ENCODE peak calls at places on chromosomes 5 and 9, in four cellular contexts. E is body of pancreas, N is upper lobe of right lung, K is NT2/D1. M is an unnamed sample.

GRCh38 chr5:77129386-77129785 is 42.3 kb upstream of the ZBED3 start:
- DNase-seq in K (peak; percentile 23), N (no peak), E (peak; percentile 10), M (peak; percentile 70)

GRCh38 chr5:132358760-132359159 is 10.8 kb upstream of the SLC22A5 start:
- DNase-seq in N (no peak), E (no peak), K (no peak), M (no peak)

GRCh38 chr9:85900504-85901201 is 40.3 kb upstream of the NAA35 start:
- DNase-seq in N (no peak), K (peak; percentile 58), E (no peak), M (no peak)

GRCh38 chr9:136225366-136225747 is 20.3 kb downstream of the QSOX2 start:
- DNase-seq in E (no peak), N (no peak), K (no peak), M (no peak)

GRCh38 chr5:36880761-36881160 is 4.2 kb downstream of the NIPBL start:
- DNase-seq in K (no peak), E (no peak), N (no peak), M (no peak)

GRCh38 chr5:169350016-169350415 is 49.1 kb upstream of the SLIT3 start:
- DNase-seq in K (no peak), E (no peak), N (no peak), M (no peak)

GRCh38 chr9:132509921-132510874 is 72.2 kb upstream of the BARHL1 start:
- DNase-seq in E (no peak), K (no peak), N (no peak), M (no peak)

GRCh38 chr9:135358161-135358940 is 121.2 kb upstream of the PPP1R26 start:
- DNase-seq in K (no peak), N (no peak), E (no peak), M (no peak)

GRCh38 chr5:38462972-38463633 is 93.3 kb downstream of the LIFR start:
- DNase-seq in N (no peak), E (no peak), K (no peak), M (no peak)

GRCh38 chr9:111232997-111233790 is 96.8 kb downstream of the OR2K2 start:
- DNase-seq in E (no peak), K (no peak), N (no peak), M (no peak)

GRCh38 chr5:103102234-103102633 is 17.7 kb downstream of the GIN1 start:
- DNase-seq in E (no peak), N (no peak), K (no peak), M (no peak)

GRCh38 chr5:42894057-42894456 is 82.4 kb upstream of the SELENOP start:
- DNase-seq in K (no peak), N (no peak), E (peak; percentile 15), M (no peak)

GRCh38 chr5:95984287-95984938 is 22.8 kb upstream of the ELL2 start:
- DNase-seq in E (no peak), N (no peak), K (no peak), M (no peak)

GRCh38 chr9:34674440-34674839 is 12.0 kb upstream of the CCL27 start:
- DNase-seq in K (no peak), E (no peak), N (no peak), M (no peak)

GRCh38 chr9:34556951-34557350 is 32.6 kb downstream of the CNTFR start:
- DNase-seq in K (no peak), N (no peak), E (no peak), M (no peak)

GRCh38 chr9:137680445-137681358 is 61.9 kb downstream of the EHMT1 start:
- DNase-seq in E (no peak), N (no peak), K (no peak), M (peak; percentile 21)

GRCh38 chr9:653856-654387 is 187.6 kb upstream of the DMRT1 start:
- DNase-seq in E (no peak), N (no peak), K (no peak), M (no peak)

GRCh38 chr9:129752915-129753724 is at the start of gene PTGES:
- DNase-seq in K (no peak), E (peak; percentile 64), N (peak; percentile 83), M (peak; percentile 70)

GRCh38 chr5:76376141-76376900 is 26.8 kb upstream of the IQGAP2 start:
- DNase-seq in N (no peak), K (no peak), E (no peak), M (no peak)

GRCh38 chr5:170235881-170236864 is 3.4 kb downstream of the C5orf58 start:
- DNase-seq in K (no peak), N (no peak), E (no peak), M (no peak)

GRCh38 chr9:135282001-135282731 is 194.7 kb downstream of the OLFM1 start:
- DNase-seq in E (peak; percentile 90), K (no peak), N (peak; percentile 87), M (peak; percentile 92)

GRCh38 chr5:138725153-138725884 is 27.9 kb upstream of the CTNNA1 start:
- DNase-seq in K (peak; percentile 25), E (peak; percentile 37), N (no peak), M (peak; percentile 66)

GRCh38 chr9:121870271-121870670 is 218.8 kb downstream of the DAB2IP start:
- DNase-seq in N (no peak), E (no peak), K (no peak), M (no peak)

GRCh38 chr9:98185611-98186171 is 6.7 kb downstream of the CORO2A start:
- DNase-seq in K (no peak), N (no peak), E (no peak), M (no peak)

GRCh38 chr5:146903789-146904188 is 25.2 kb upstream of the PPP2R2B start:
- DNase-seq in E (no peak), N (no peak), K (no peak), M (no peak)

GRCh38 chr9:110180386-110180712 is 27.6 kb downstream of the C9orf152 start:
- DNase-seq in K (no peak), N (no peak), E (no peak), M (no peak)

GRCh38 chr5:655406-655805 is 37.7 kb downstream of the TPPP start:
- DNase-seq in N (no peak), K (no peak), E (no peak), M (no peak)

GRCh38 chr5:96936431-96937221 is 746 bp downstream of the LNPEP start:
- DNase-seq in N (peak; percentile 72), K (no peak), E (peak; percentile 38), M (peak; percentile 54)

GRCh38 chr5:167759411-167759821 is 532.0 kb upstream of the WWC1 start:
- DNase-seq in E (no peak), K (no peak), N (no peak), M (no peak)

GRCh38 chr9:133359420-133360175 is 3.2 kb downstream of the SURF2 start:
- DNase-seq in N (no peak), K (no peak), E (no peak), M (no peak)

GRCh38 chr5:39755986-39756385 is 331.2 kb upstream of the DAB2 start:
- DNase-seq in N (no peak), E (peak; percentile 43), K (no peak), M (peak; percentile 32)

GRCh38 chr9:130701059-130702022 is 7.8 kb downstream of the EXOSC2 start:
- DNase-seq in N (peak; percentile 82), E (peak; percentile 77), K (peak; percentile 66), M (peak; percentile 88)

GRCh38 chr5:92472981-92473566 is 1090.0 kb upstream of the ARRDC3 start:
- DNase-seq in K (no peak), N (no peak), E (no peak), M (no peak)

GRCh38 chr9:33288828-33289483 is 1.4 kb upstream of the NFX1 start:
- DNase-seq in N (no peak), E (no peak), K (no peak), M (no peak)

GRCh38 chr9:106970219-106970975 is 107.4 kb downstream of the ZNF462 start:
- DNase-seq in E (no peak), N (no peak), K (no peak), M (no peak)

GRCh38 chr9:88804289-88804596 is 187.0 kb upstream of the S1PR3 start:
- DNase-seq in N (no peak), K (no peak), E (no peak), M (no peak)

DNA sequence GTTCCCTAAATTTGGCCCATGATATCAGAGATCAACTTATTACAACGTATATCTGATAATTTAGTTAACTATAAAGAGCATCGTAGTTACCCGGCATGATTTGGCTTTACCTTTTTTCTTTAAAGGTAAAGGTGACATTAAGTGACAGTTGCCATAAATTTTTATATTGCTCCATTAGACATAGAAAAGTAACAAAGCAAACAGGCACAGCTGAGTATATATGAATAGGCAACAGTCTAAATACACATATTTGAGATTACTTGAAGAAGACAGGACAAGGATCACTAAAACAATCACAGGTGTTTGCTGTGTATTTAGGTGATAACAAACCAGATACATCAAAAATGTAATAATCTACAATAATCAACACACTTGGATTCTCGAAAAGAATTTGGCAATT is 34.8 kb downstream of the RFX3 start:
- DNase-seq in K (no peak), N (no peak), E (no peak), M (no peak)
- H3K4me1 ChIP-seq in K (no peaks in the 10 kb centered on the region), N (no peaks in the 10 kb centered on the region), E (no peaks in the 10 kb centered on the region), M (no peaks in the 10 kb centered on the region)

GRCh38 chr5:172418847-172419810 is 35.2 kb downstream of the SH3PXD2B start:
- DNase-seq in K (no peak), E (peak; percentile 68), N (no peak), M (no peak)
- H3K4me1 ChIP-seq in K (peaks cover 9% of the 10 kb centered on the region), E (peaks cover 63% of the 10 kb centered on the region), N (peaks cover 50% of the 10 kb centered on the region), M (peaks cover 46% of the 10 kb centered on the region)

DNA sequence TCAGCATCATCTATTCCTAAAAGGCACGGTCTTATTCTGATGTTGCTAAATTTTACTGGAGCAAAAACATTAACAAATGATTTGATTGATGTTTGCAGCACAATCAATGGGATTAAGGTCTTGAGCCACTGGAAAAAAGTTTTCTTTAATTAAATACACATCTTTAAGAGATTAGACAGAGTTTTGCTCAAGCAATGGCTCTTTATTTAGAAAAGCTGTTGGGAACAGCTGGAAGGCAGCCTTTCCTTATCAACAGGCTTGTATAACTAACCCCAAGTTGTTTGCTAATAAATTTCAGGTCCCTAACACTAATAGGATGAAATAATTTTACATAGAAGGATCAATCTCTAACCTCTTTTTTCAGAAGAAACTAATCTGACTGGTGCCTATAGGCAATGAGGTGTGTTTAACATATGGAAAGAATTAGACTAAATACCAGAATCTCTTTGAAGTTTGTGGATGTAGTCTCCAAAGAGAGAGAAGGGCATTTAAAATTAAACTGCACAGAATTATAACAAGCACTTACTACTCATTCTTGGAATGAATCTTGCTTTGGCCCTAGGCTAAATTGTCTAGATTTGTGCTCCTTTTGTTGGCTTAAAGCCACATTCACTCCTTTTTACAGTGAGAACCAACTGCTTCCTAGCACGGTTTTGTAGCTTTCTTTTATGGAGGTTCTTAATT is 67.3 kb upstream of the TNFAIP8 start:
- DNase-seq in K (no peak), N (no peak), E (no peak), M (no peak)
- H3K4me1 ChIP-seq in K (no peaks in the 10 kb centered on the region), N (peaks cover 36% of the 10 kb centered on the region), E (peaks cover 71% of the 10 kb centered on the region), M (peaks cover 57% of the 10 kb centered on the region)

GRCh38 chr9:123008909-123009308 is 24.6 kb upstream of the GPR21 start:
- DNase-seq in K (no peak), N (no peak), E (no peak), M (no peak)

GRCh38 chr9:123005964-123006363 is 27.5 kb upstream of the GPR21 start:
- DNase-seq in K (no peak), E (no peak), N (no peak), M (no peak)

GRCh38 chr9:123003467-123003866 is 30.0 kb upstream of the GPR21 start:
- DNase-seq in N (no peak), K (no peak), E (no peak), M (no peak)

GRCh38 chr9:123011380-123011779 is 22.1 kb upstream of the GPR21 start:
- DNase-seq in E (no peak), K (no peak), N (no peak), M (no peak)

DNA sequence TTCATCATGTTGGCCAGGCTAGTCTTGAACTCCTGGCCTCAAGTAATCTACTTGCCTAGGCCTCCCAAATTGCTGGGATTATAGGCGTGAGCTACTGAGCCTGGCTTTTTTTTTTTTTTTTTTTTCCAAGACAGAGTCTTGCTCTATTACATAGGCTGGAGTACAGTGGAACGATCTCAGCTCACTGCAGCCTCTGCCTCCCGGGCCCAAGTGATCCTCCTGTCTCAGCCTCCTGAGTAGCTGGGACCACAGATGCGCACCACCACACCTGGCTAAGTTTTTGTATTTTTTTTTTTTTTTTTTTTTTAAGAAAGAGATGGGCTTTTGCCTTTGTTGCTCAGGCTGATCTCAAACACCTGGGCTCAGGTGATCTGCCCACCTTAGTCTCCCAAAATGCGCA is 26.2 kb upstream of the GPR21 start:
- DNase-seq in E (no peak), N (no peak), K (no peak), M (no peak)
- H3K4me1 ChIP-seq in E (no peaks in the 10 kb centered on the region), N (peaks cover 9% of the 10 kb centered on the region), K (no peaks in the 10 kb centered on the region), M (peaks cover 50% of the 10 kb centered on the region)

M was measured in thyroid gland.